ENCODE peak calls at places on chromosome 1, in nine cellular contexts. One of them, this sample, is unnamed.

GRCh38 chr1:175355414-175355813 is 162.8 kb upstream of the KIAA0040 start:
- DNase-seq in NCI-H2081: no peak
- DNase-seq in GF-D8: no peak
- DNase-seq in stimulated activated CD4-positive, alpha-beta T cell treated with anti-CD3 and anti-CD28 coated beads, Interleukin-4, amount 100 ng/mL, for 24 hours: no peak
- DNase-seq in activated effector memory CD4-positive, alpha-beta T cell treated with anti-CD3 and anti-CD28 coated beads, Interleukin-2, amount 50 U/mL, for 16 hours: no peak
- DNase-seq in RKO: no peak
- DNase-seq in GM06990: no peak
- DNase-seq in NCI-H460: no peak
- DNase-seq in right cardiac atrium: no peak
- DNase-seq in this sample: no peak

GRCh38 chr1:222736470-222736869 is 532 bp upstream of the FAM177B start:
- DNase-seq in NCI-H2081: no peak
- DNase-seq in GF-D8: no peak
- DNase-seq in stimulated activated CD4-positive, alpha-beta T cell treated with anti-CD3 and anti-CD28 coated beads, Interleukin-4, amount 100 ng/mL, for 24 hours: no peak
- DNase-seq in activated effector memory CD4-positive, alpha-beta T cell treated with anti-CD3 and anti-CD28 coated beads, Interleukin-2, amount 50 U/mL, for 16 hours: no peak
- DNase-seq in RKO: no peak
- DNase-seq in GM06990: no peak
- DNase-seq in NCI-H460: no peak
- DNase-seq in right cardiac atrium: no peak
- DNase-seq in this sample: peak; percentile 86

GRCh38 chr1:164261691-164262240 is 297.2 kb upstream of the PBX1 start:
- DNase-seq in NCI-H2081: peak; percentile 40
- DNase-seq in GF-D8: no peak
- DNase-seq in stimulated activated CD4-positive, alpha-beta T cell treated with anti-CD3 and anti-CD28 coated beads, Interleukin-4, amount 100 ng/mL, for 24 hours: no peak
- DNase-seq in activated effector memory CD4-positive, alpha-beta T cell treated with anti-CD3 and anti-CD28 coated beads, Interleukin-2, amount 50 U/mL, for 16 hours: no peak
- DNase-seq in RKO: no peak
- DNase-seq in GM06990: no peak
- DNase-seq in NCI-H460: no peak
- DNase-seq in right cardiac atrium: no peak
- DNase-seq in this sample: no peak

GRCh38 chr1:217090073-217090911 is 367.1 kb upstream of the ESRRG start:
- DNase-seq in NCI-H2081: peak; percentile 58
- DNase-seq in GF-D8: no peak
- DNase-seq in stimulated activated CD4-positive, alpha-beta T cell treated with anti-CD3 and anti-CD28 coated beads, Interleukin-4, amount 100 ng/mL, for 24 hours: no peak
- DNase-seq in activated effector memory CD4-positive, alpha-beta T cell treated with anti-CD3 and anti-CD28 coated beads, Interleukin-2, amount 50 U/mL, for 16 hours: no peak
- DNase-seq in RKO: no peak
- DNase-seq in GM06990: no peak
- DNase-seq in NCI-H460: no peak
- DNase-seq in right cardiac atrium: peak; percentile 63
- DNase-seq in this sample: peak; percentile 50

GRCh38 chr1:20665736-20666135 is 4.6 kb upstream of the DDOST start:
- DNase-seq in NCI-H2081: no peak
- DNase-seq in GF-D8: no peak
- DNase-seq in stimulated activated CD4-positive, alpha-beta T cell treated with anti-CD3 and anti-CD28 coated beads, Interleukin-4, amount 100 ng/mL, for 24 hours: no peak
- DNase-seq in activated effector memory CD4-positive, alpha-beta T cell treated with anti-CD3 and anti-CD28 coated beads, Interleukin-2, amount 50 U/mL, for 16 hours: no peak
- DNase-seq in RKO: no peak
- DNase-seq in GM06990: no peak
- DNase-seq in NCI-H460: no peak
- DNase-seq in right cardiac atrium: no peak
- DNase-seq in this sample: no peak

GRCh38 chr1:116387551-116387950 is 14.5 kb downstream of the ATP1A1 start:
- DNase-seq in NCI-H2081: no peak
- DNase-seq in GF-D8: no peak
- DNase-seq in stimulated activated CD4-positive, alpha-beta T cell treated with anti-CD3 and anti-CD28 coated beads, Interleukin-4, amount 100 ng/mL, for 24 hours: no peak
- DNase-seq in activated effector memory CD4-positive, alpha-beta T cell treated with anti-CD3 and anti-CD28 coated beads, Interleukin-2, amount 50 U/mL, for 16 hours: no peak
- DNase-seq in RKO: no peak
- DNase-seq in GM06990: no peak
- DNase-seq in NCI-H460: no peak
- DNase-seq in right cardiac atrium: no peak
- DNase-seq in this sample: no peak

GRCh38 chr1:7478797-7479499 is 292.1 kb upstream of the VAMP3 start:
- DNase-seq in NCI-H2081: peak; percentile 64
- DNase-seq in GF-D8: no peak
- DNase-seq in stimulated activated CD4-positive, alpha-beta T cell treated with anti-CD3 and anti-CD28 coated beads, Interleukin-4, amount 100 ng/mL, for 24 hours: no peak
- DNase-seq in activated effector memory CD4-positive, alpha-beta T cell treated with anti-CD3 and anti-CD28 coated beads, Interleukin-2, amount 50 U/mL, for 16 hours: no peak
- DNase-seq in RKO: peak; percentile 33
- DNase-seq in GM06990: peak; percentile 43
- DNase-seq in NCI-H460: no peak
- DNase-seq in right cardiac atrium: peak; percentile 91
- DNase-seq in this sample: no peak

GRCh38 chr1:170097449-170097948 is 23.0 kb upstream of the KIFAP3 start:
- DNase-seq in NCI-H2081: no peak
- DNase-seq in GF-D8: no peak
- DNase-seq in stimulated activated CD4-positive, alpha-beta T cell treated with anti-CD3 and anti-CD28 coated beads, Interleukin-4, amount 100 ng/mL, for 24 hours: no peak
- DNase-seq in activated effector memory CD4-positive, alpha-beta T cell treated with anti-CD3 and anti-CD28 coated beads, Interleukin-2, amount 50 U/mL, for 16 hours: no peak
- DNase-seq in RKO: no peak
- DNase-seq in GM06990: no peak
- DNase-seq in NCI-H460: no peak
- DNase-seq in right cardiac atrium: no peak
- DNase-seq in this sample: no peak

GRCh38 chr1:234722904-234723588 is 113.1 kb upstream of the IRF2BP2 start:
- DNase-seq in NCI-H2081: no peak
- DNase-seq in GF-D8: peak; percentile 93
- DNase-seq in stimulated activated CD4-positive, alpha-beta T cell treated with anti-CD3 and anti-CD28 coated beads, Interleukin-4, amount 100 ng/mL, for 24 hours: peak; percentile 80
- DNase-seq in activated effector memory CD4-positive, alpha-beta T cell treated with anti-CD3 and anti-CD28 coated beads, Interleukin-2, amount 50 U/mL, for 16 hours: peak; percentile 86
- DNase-seq in RKO: peak; percentile 86
- DNase-seq in GM06990: no peak
- DNase-seq in NCI-H460: peak; percentile 50
- DNase-seq in right cardiac atrium: peak; percentile 88
- DNase-seq in this sample: peak; percentile 60